ENCODE peak calls at places on chromosomes 2 and 18, in five cellular contexts. A is AG04449, M is cardiac fibroblast, C is activated B cell treated with CpG ODN at 0.5 μM for 24 hours, K is A549. I is an unnamed sample.

GRCh38 chr2:160920791-160921303 is 239.4 kb upstream of the TANK start:
- DNase-seq in A (peak; percentile 96), M (peak; percentile 85), C (no peak), K (no peak), I (no peak)

GRCh38 chr18:32372381-32373061 is 98.2 kb downstream of the GAREM1 start:
- DNase-seq in A (no peak), M (no peak), C (no peak), K (peak; percentile 8), I (no peak)

GRCh38 chr2:23940262-23940975 is at the start of gene UBXN2A:
- DNase-seq in A (no peak), M (peak; percentile 73), C (peak; percentile 87), K (peak; percentile 89), I (peak; percentile 84)

GRCh38 chr2:46239175-46239846 is 57.9 kb upstream of the EPAS1 start:
- DNase-seq in A (no peak), M (no peak), C (no peak), K (no peak), I (no peak)

GRCh38 chr2:142874293-142874814 is 3.1 kb upstream of the KYNU start:
- DNase-seq in A (peak; percentile 67), M (peak; percentile 98), C (no peak), K (no peak), I (no peak)

GRCh38 chr2:10194021-10194820 is 71.7 kb downstream of the RRM2 start:
- DNase-seq in A (no peak), M (peak; percentile 29), C (no peak), K (no peak), I (no peak)

GRCh38 chr2:60353863-60354262 is 199.6 kb downstream of the BCL11A start:
- DNase-seq in A (no peak), M (no peak), C (no peak), K (no peak), I (no peak)

GRCh38 chr18:1691860-1692259 is 787.2 kb downstream of the ADCYAP1 start:
- DNase-seq in A (no peak), M (no peak), C (no peak), K (no peak), I (no peak)

GRCh38 chr2:241065355-241065803 is 36.7 kb downstream of the MTERF4 start:
- DNase-seq in A (no peak), M (no peak), C (no peak), K (no peak), I (no peak)

GRCh38 chr18:56128153-56128791 is 510.1 kb downstream of the TXNL1 start:
- DNase-seq in A (no peak), M (no peak), C (no peak), K (no peak), I (no peak)

GRCh38 chr2:85318222-85319182 is 9.3 kb downstream of the TGOLN2 start:
- DNase-seq in A (peak; percentile 41), M (peak; percentile 58), C (no peak), K (no peak), I (no peak)

GRCh38 chr2:58973831-58974281 is 732.7 kb upstream of the FANCL start:
- DNase-seq in A (no peak), M (no peak), C (no peak), K (no peak), I (no peak)

GRCh38 chr2:44324971-44325426 is 36.3 kb downstream of the PREPL start:
- DNase-seq in A (peak; percentile 16), M (peak; percentile 38), C (no peak), K (no peak), I (no peak)

GRCh38 chr2:216692636-216693413 is 2.5 kb downstream of the IGFBP5 start:
- DNase-seq in A (no peak), M (peak; percentile 21), C (no peak), K (peak; percentile 83), I (peak; percentile 81)

GRCh38 chr2:219627105-219628100 is at the start of gene SLC4A3:
- DNase-seq in A (no peak), M (peak; percentile 5), C (no peak), K (peak; percentile 53), I (peak; percentile 36)

GRCh38 chr2:238425979-238426567 is 654 bp upstream of the ASB1 start:
- DNase-seq in A (no peak), M (peak; percentile 75), C (no peak), K (peak; percentile 54), I (no peak)

GRCh38 chr2:159558479-159558878 is 57.9 kb downstream of the BAZ2B start:
- DNase-seq in A (no peak), M (peak; percentile 44), C (no peak), K (no peak), I (no peak)

GRCh38 chr18:48948112-48949050 is 2.4 kb downstream of the SMAD7 start:
- DNase-seq in A (no peak), M (peak; percentile 65), C (peak; percentile 60), K (no peak), I (peak; percentile 58)

GRCh38 chr2:31563273-31563839 is 17.4 kb downstream of the SRD5A2 start:
- DNase-seq in A (no peak), M (peak; percentile 8), C (no peak), K (no peak), I (no peak)

GRCh38 chr2:231469568-231469920 is 5.3 kb upstream of the NCL start:
- DNase-seq in A (no peak), M (no peak), C (no peak), K (no peak), I (no peak)

GRCh38 chr2:20424300-20425290 is 22.3 kb upstream of the RHOB start:
- DNase-seq in A (no peak), M (peak; percentile 92), C (no peak), K (no peak), I (peak; percentile 52)

GRCh38 chr2:30721668-30722647 is 85.3 kb downstream of the CAPN13 start:
- DNase-seq in A (no peak), M (no peak), C (no peak), K (no peak), I (no peak)

GRCh38 chr2:175030380-175031271 is 25.4 kb upstream of the CHN1 start:
- DNase-seq in A (peak; percentile 3), M (peak; percentile 56), C (no peak), K (peak; percentile 27), I (peak; percentile 57)

GRCh38 chr18:634551-635045 is 22.9 kb upstream of the TYMS start:
- DNase-seq in A (no peak), M (no peak), C (no peak), K (no peak), I (no peak)

GRCh38 chr2:96661324-96661723 is 18.8 kb downstream of the FER1L5 start:
- DNase-seq in A (no peak), M (no peak), C (no peak), K (no peak), I (no peak)

DNA sequence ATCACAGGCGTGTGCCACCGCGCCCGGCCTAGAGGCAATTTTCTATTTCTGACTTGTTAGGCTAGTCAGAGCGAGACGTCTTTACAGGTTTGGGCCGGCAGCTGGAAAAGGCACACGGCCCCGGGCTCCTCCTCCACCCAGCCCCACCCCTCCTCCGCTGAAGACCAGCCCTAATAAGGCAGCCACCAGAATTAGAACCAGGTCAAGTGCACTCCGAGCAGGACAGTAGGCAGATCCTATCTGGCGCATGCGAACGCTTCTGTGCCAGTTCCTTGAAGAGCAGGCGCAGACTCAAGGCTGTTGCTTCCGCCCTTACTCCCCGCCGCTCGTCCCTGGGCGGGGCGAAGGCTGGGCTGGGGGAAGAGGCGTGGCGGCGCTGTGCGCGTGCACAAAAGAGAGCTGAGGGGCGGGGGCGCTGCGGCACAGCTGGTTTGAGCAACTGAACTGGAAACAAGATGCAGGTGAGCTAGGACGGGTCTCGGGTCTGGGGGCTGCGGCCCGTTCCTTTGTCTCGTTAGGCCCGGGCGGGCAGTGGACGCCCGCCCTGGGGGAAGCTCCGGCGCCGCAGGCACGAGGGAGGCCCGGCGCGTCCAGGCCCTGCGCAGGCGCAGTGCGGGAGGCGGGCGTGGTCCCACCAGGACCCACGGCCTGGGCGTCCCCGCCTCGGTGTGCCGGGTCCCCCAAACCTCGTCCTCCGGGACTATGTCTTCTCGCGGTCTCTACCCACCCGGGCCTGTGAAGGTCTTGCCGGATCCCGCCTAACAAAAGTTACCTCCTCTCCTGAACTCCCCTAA is at the start of gene PDCL3:
- DNase-seq in A (peak; percentile 97), M (peak; percentile 99), C (peak; percentile 98), K (peak; percentile 93), I (peak; percentile 95)
- TF ChIP-seq CTCF in A (peak; percentile 15), M (no peak), C (no peak), K (peak; percentile 12), I (no peak)

GRCh38 chr18:76380791-76381405 is 114.1 kb downstream of the ZNF516 start:
- DNase-seq in A (no peak), M (no peak), C (no peak), K (peak; percentile 54), I (peak; percentile 82)
- TF ChIP-seq CTCF in A (peak; percentile 74), M (peak; percentile 53), C (no peak), K (peak; percentile 44), I (peak; percentile 85)

GRCh38 chr18:13548106-13548819 is 178.1 kb downstream of the FAM210A start:
- DNase-seq in A (no peak), M (no peak), C (no peak), K (no peak), I (no peak)
- TF ChIP-seq CTCF in A (no peak), M (no peak), C (no peak), K (no peak), I (no peak)

DNA sequence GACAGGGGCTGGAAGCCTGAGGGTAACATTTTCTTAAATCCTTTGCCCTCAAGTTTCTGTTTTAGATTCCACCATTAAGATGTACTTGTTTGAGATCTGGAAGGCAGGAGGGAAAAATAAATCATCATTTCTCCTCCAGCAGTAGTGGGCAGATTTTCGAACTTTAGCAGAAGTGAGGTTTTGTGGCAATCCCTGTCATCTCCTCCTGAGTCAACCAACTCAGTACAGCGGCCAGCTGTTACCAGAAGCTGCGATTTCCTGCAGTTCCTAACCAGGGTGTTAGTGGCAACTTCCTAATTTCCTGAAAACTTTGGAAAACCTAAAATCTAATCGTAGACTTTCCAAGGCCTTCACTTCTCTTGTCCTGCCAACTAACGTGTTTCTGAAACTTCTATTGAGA is 517.2 kb upstream of the ACVR2A start:
- DNase-seq in A (no peak), M (peak; percentile 16), C (no peak), K (no peak), I (no peak)
- TF ChIP-seq CTCF in A (no peak), M (no peak), C (no peak), K (no peak), I (no peak)

I was measured in endothelial cell.